ENCODE peak calls at places on chromosomes 11 and 22, in five cellular contexts. F, T, X, K and U are unnamed samples.

GRCh38 chr22:41844513-41844912 is 11.6 kb downstream of the SREBF2 start:
- DNase-seq in F (no peak), T (no peak), X (no peak), K (no peak), U (no peak)

GRCh38 chr11:13468750-13469149 is 5.7 kb upstream of the BTBD10 start:
- DNase-seq in F (no peak), T (no peak), X (no peak), K (no peak), U (no peak)

GRCh38 chr11:36672815-36673450 is 74.9 kb upstream of the RAG2 start:
- DNase-seq in F (no peak), T (peak), X (no peak), K (peak), U (peak)

GRCh38 chr11:69934861-69935494 is 115.8 kb upstream of the FGF3 start:
- DNase-seq in F (peak), T (no peak), X (peak), K (no peak), U (no peak)

GRCh38 chr11:131099013-131099412 is 182.7 kb upstream of the SNX19 start:
- DNase-seq in F (no peak), T (peak), X (no peak), K (no peak), U (peak)

GRCh38 chr11:69920500-69921428 is 101.5 kb upstream of the FGF3 start:
- DNase-seq in F (no peak), T (no peak), X (peak), K (no peak), U (no peak)

GRCh38 chr11:17603056-17603825 is 56.2 kb downstream of the OTOG start:
- DNase-seq in F (no peak), T (no peak), X (no peak), K (no peak), U (no peak)

GRCh38 chr11:60950933-60951610 is 904 bp downstream of the SLC15A3 start:
- DNase-seq in F (peak), T (no peak), X (no peak), K (no peak), U (no peak)

GRCh38 chr11:8705171-8705570 is 22.6 kb downstream of the RPL27A start:
- DNase-seq in F (no peak), T (no peak), X (no peak), K (no peak), U (no peak)

GRCh38 chr11:108538022-108538424 is 39.8 kb upstream of the POGLUT3 start:
- DNase-seq in F (peak), T (no peak), X (peak), K (no peak), U (no peak)

GRCh38 chr11:17865765-17866428 is 131.3 kb downstream of the KCNC1 start:
- DNase-seq in F (no peak), T (peak), X (no peak), K (no peak), U (no peak)

GRCh38 chr11:111808063-111808588 is 41.9 kb upstream of the PPP2R1B start:
- DNase-seq in F (no peak), T (no peak), X (no peak), K (no peak), U (no peak)

GRCh38 chr22:50267591-50268390 is 2.4 kb downstream of the MAPK11 start:
- DNase-seq in F (peak), T (peak), X (peak), K (no peak), U (peak)

GRCh38 chr11:7251836-7252682 is at the start of gene SYT9:
- DNase-seq in F (peak), T (peak), X (peak), K (no peak), U (peak)

GRCh38 chr11:46649180-46649738 is 31.9 kb downstream of the ATG13 start:
- DNase-seq in F (no peak), T (peak), X (no peak), K (peak), U (peak)

GRCh38 chr22:42655693-42656092 is 6.5 kb upstream of the CYB5R3 start:
- DNase-seq in F (no peak), T (no peak), X (no peak), K (no peak), U (no peak)

GRCh38 chr11:67371199-67371548 is 2.2 kb downstream of the CLCF1 start:
- DNase-seq in F (no peak), T (no peak), X (no peak), K (no peak), U (no peak)
- H3K4me3 ChIP-seq in F (no peak), T (peak), X (peak), K (peak), U (peak)

DNA sequence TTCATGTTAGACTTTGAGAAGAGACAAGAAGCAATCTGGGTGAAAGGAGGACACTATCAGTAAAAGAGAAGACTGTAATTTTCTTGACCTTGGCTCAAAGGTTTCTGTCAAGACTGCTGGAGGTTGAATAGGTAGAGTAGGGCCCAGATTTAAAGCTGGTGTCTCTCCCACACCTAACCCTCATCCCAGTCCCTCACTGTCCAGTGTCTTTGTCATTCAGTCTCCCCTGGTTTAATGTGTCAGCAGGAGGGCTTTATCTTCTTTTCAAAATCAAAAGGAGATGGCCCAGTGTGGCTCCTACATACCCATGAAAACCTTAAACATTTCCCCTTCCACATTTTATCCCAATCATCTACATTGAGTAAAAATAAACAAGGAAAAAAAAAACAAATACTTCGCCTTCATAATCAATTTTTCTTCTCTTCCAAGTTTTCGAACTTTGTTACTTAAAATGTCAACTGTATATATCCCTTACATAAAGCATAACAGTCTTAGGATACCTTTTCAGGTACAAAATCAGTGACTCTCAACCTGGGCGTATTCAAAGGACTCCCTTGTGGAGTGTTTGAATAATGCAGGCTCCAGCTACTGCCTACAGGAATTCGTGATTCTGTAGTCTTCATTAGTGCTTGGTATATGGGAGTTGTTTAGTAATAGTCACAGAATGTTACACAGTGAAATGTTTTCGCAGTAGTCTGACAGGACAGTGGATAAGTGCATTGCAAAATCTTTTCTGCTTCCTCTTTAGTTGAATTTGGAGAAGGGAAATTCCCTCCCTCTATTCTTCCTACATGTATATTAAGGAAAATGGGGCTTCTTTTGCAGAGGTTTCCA is 87.2 kb downstream of the FAT3 start:
- DNase-seq in F (no peak), T (no peak), X (no peak), K (no peak), U (peak)
- TF ChIP-seq CTCF in F (no peak), T (no peak), X (no peak), K (peak), U (no peak)

DNA sequence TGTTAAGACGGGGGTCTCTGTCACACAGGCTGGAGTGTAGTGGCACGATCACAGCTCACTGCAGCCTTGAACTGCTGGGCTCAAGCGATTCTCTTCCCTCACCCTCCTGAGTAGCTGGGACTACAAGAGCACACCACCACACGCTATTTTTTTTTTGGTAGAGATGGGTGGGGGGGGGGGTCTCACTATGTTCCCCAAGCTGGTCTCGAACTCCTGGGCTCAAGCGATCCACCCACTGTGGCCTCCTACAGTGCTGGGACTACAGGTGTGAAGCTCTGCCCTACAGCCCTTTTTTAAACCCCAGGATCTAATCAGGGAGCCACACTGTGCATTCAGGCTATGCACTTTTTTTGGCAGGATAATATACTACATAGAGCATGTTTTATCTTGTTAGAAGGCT is 1.4 kb upstream of the DHCR7 start:
- DNase-seq in F (peak), T (no peak), X (no peak), K (no peak), U (no peak)
- H3K4me3 ChIP-seq in F (no peak), T (peak), X (peak), K (peak), U (peak)

DNA sequence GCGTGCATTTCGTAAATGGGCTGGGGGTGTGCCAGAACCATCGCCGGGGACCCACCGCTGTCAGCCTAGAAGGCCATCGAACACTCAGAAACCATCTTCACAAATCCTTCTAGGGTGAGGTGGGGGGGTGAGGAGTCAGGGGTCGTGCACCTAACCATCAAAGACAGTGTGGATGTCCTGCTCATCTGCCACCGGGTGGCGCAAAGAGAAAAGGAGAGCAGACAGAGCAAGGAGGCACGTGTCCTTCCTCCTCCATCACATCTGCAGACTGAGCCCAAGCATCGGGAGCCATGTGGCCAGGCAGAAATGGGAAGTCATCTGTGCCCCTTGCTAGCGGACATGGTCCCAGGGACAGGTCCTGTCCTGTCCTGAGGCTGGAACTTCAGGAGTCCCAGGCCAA is 61.9 kb upstream of the NUP50 start:
- DNase-seq in F (peak), T (peak), X (no peak), K (no peak), U (peak)
- TF ChIP-seq CTCF in F (no peak), T (peak), X (peak), K (peak), U (peak)

GRCh38 chr11:29319231-29319630 is 697.6 kb downstream of the KCNA4 start:
- DNase-seq in F (no peak), T (no peak), X (no peak), K (no peak), U (peak)

GRCh38 chr11:29321293-29322132 is 695.3 kb downstream of the KCNA4 start:
- DNase-seq in F (no peak), T (peak), X (no peak), K (peak), U (peak)

GRCh38 chr11:29318134-29318845 is 698.5 kb downstream of the KCNA4 start:
- DNase-seq in F (no peak), T (peak), X (no peak), K (no peak), U (peak)

GRCh38 chr11:29320196-29320595 is 696.6 kb downstream of the KCNA4 start:
- DNase-seq in F (no peak), T (peak), X (no peak), K (no peak), U (peak)

GRCh38 chr11:29317669-29318068 is 699.2 kb downstream of the KCNA4 start:
- DNase-seq in F (no peak), T (peak), X (no peak), K (no peak), U (no peak)
- H3K4me3 ChIP-seq in F (no peak), T (no peak), X (no peak), K (no peak), U (no peak)

DNA sequence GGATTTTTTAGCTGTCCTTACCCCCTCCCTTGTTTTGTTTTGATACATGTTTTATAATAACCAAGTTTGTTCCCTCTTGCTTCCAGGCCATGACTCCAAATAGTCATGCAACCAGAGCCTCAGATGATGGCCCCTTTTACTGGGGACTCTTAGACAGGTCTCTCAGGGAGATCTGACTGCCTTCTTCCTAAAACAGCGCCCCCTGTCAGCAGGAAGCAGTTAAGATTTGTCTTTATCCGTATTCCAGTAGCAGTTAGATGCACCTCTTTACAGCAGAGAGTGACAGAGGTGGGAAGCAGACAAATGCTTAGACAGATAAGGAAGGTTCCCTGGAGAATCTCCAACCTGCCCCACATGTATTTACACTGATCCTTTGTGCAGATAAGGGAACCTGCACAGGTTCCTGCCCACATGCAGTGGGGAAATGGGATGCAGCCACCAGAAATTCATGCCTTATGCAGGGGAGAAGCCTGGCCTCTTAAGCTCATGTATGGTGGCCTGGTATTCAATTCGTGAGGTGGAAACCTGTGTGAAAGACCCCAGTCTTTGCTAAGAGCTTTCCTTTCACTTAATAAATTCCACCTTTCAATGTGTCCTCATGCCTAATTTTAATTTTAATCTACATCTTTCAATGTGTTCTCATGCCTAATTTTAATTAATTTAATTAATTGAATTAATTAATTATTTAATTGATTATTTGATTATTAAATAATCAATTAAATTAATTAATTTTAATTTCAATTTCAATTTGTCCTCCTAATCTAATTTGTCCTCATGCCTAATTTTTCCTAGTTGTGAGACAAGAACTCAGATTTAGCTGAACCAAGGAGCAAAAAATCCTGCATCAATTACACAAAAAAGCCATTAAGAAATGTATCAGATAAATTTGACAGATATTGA is 11.5 kb upstream of the GLYAT start:
- DNase-seq in F (no peak), T (no peak), X (no peak), K (no peak), U (no peak)
- TF ChIP-seq CTCF in F (no peak), T (peak), X (no peak), K (peak), U (no peak)